ENCODE peak calls at places on chromosomes 3 and 15, in nine cellular contexts. M, X, R, H, G, Y, P, V and S are unnamed samples.

GRCh38 chr3:127817331-127817821 is 4.9 kb downstream of the MGLL start:
- DNase-seq in M (peak), X (no peak), R (no peak), H (peak), G (no peak), Y (no peak), P (peak), V (no peak), S (no peak)

GRCh38 chr15:38058596-38059075 is 124.2 kb downstream of the TMCO5A start:
- DNase-seq in M (no peak), X (no peak), R (no peak), H (no peak), G (no peak), Y (no peak), P (no peak), V (peak), S (no peak)

GRCh38 chr3:33211444-33211843 is 7.2 kb downstream of the SUSD5 start:
- DNase-seq in M (peak), X (peak), R (peak), H (no peak), G (peak), Y (no peak), P (peak), V (no peak), S (no peak)

GRCh38 chr15:98548172-98548971 is 100.0 kb upstream of the IGF1R start:
- DNase-seq in M (peak), X (peak), R (peak), H (peak), G (peak), Y (peak), P (no peak), V (peak), S (peak)

GRCh38 chr3:187811580-187812250 is 66.4 kb upstream of the BCL6 start:
- DNase-seq in M (peak), X (no peak), R (peak), H (no peak), G (no peak), Y (no peak), P (peak), V (no peak), S (no peak)

GRCh38 chr3:171833775-171834460 is 9.2 kb upstream of the TMEM212 start:
- DNase-seq in M (peak), X (no peak), R (no peak), H (no peak), G (peak), Y (no peak), P (peak), V (no peak), S (no peak)

GRCh38 chr3:69770976-69771634 is 31.8 kb downstream of the MITF start:
- DNase-seq in M (no peak), X (no peak), R (no peak), H (no peak), G (peak), Y (no peak), P (peak), V (no peak), S (no peak)

GRCh38 chr3:186635532-186635931 is 4.7 kb upstream of the FETUB start:
- DNase-seq in M (no peak), X (no peak), R (no peak), H (no peak), G (no peak), Y (no peak), P (no peak), V (no peak), S (no peak)

GRCh38 chr3:171986208-171986607 is 53.2 kb upstream of the FNDC3B start:
- DNase-seq in M (no peak), X (no peak), R (no peak), H (no peak), G (no peak), Y (no peak), P (peak), V (no peak), S (no peak)

GRCh38 chr3:170178631-170179030 is 2.9 kb downstream of the PHC3 start:
- DNase-seq in M (no peak), X (no peak), R (no peak), H (no peak), G (no peak), Y (no peak), P (no peak), V (no peak), S (no peak)

GRCh38 chr3:32821686-32822296 is 4.0 kb downstream of the TRIM71 start:
- DNase-seq in M (no peak), X (no peak), R (no peak), H (no peak), G (no peak), Y (no peak), P (no peak), V (no peak), S (no peak)

GRCh38 chr3:112776000-112776399 is 70.7 kb downstream of the CD200R1L start:
- DNase-seq in M (no peak), X (no peak), R (no peak), H (no peak), G (no peak), Y (no peak), P (peak), V (no peak), S (no peak)
- H3K27ac ChIP-seq in M (no peak), X (no peak), R (peak), H (no peak), G (no peak), Y (no peak), P (peak), V (no peak), S (peak)

GRCh38 chr3:129618186-129618820 is 11.8 kb upstream of the PLXND1 start:
- DNase-seq in M (no peak), X (no peak), R (no peak), H (no peak), G (no peak), Y (no peak), P (no peak), V (no peak), S (peak)

GRCh38 chr3:129618901-129619671 is 12.6 kb upstream of the PLXND1 start:
- DNase-seq in M (no peak), X (no peak), R (no peak), H (no peak), G (peak), Y (no peak), P (no peak), V (no peak), S (peak)

GRCh38 chr3:129621626-129622417 is 15.3 kb upstream of the PLXND1 start:
- DNase-seq in M (no peak), X (no peak), R (no peak), H (no peak), G (peak), Y (no peak), P (no peak), V (peak), S (peak)

GRCh38 chr3:129620828-129621605 is 14.5 kb upstream of the PLXND1 start:
- DNase-seq in M (no peak), X (no peak), R (no peak), H (no peak), G (no peak), Y (no peak), P (no peak), V (no peak), S (no peak)

DNA sequence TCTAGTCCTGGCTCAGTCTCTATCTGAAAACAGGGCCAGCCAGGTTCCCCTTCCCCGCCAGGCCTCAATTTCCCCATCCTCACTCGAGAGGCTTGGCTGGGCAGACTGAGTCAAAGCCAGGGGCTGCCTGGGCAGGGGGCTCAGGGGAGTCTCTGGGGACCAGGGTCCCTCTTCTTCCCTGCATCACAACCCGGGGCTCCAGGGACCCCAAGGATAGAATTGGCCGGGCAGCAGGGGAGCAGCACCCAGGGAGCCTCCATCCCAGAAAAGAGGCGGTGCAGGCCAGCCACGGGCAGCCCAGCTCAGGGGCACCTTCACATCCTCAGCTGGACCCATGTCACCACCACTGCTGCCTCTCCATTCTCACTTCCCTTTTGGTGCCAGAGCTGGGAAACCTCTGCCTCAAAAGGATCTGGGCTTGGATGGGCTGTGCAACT is 13.3 kb upstream of the PLXND1 start:
- DNase-seq in M (no peak), X (no peak), R (no peak), H (no peak), G (no peak), Y (no peak), P (no peak), V (no peak), S (peak)
- H3K27ac ChIP-seq in M (no peak), X (peak), R (no peak), H (peak), G (peak), Y (no peak), P (no peak), V (no peak), S (peak)

GRCh38 chr15:66675456-66675855 is 26.6 kb upstream of the SMAD6 start:
- DNase-seq in M (peak), X (no peak), R (no peak), H (no peak), G (no peak), Y (no peak), P (no peak), V (no peak), S (no peak)
- H3K27ac ChIP-seq in M (peak), X (no peak), R (no peak), H (no peak), G (no peak), Y (no peak), P (no peak), V (no peak), S (no peak)

DNA sequence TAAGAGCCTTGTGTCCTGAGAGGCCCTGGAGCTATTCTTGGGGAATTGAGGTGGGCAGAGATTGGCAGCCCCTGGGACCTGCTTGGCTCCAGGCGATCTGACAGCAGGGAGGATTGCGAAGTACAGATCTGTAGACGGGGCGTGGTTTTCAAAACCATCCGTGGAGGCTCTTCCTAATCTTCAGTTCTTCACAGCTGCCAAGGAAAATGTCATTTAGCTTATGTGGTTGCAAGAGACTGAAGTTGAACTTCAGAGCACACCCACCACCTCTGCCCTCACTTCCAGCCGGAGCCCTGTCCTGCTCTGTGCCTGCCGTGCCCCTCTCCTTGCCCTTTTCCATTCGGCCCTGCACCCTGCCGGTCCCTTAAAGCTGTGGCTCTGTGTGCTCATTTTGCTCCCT is 12.9 kb downstream of the NISCH start:
- DNase-seq in M (peak), X (no peak), R (no peak), H (peak), G (no peak), Y (no peak), P (no peak), V (no peak), S (no peak)
- H3K27ac ChIP-seq in M (peak), X (no peak), R (no peak), H (peak), G (no peak), Y (no peak), P (no peak), V (no peak), S (peak)

GRCh38 chr3:48656841-48657281 is 5.8 kb downstream of the CELSR3 start:
- DNase-seq in M (no peak), X (no peak), R (no peak), H (no peak), G (no peak), Y (no peak), P (no peak), V (peak), S (no peak)
- H3K27ac ChIP-seq in M (no peak), X (no peak), R (peak), H (peak), G (no peak), Y (peak), P (no peak), V (no peak), S (peak)